ENCODE peak calls at places on chromosomes 12 and 14, in four cellular contexts. One of them, this sample, is unnamed.

GRCh38 chr12:31965090-31965489 is 5.9 kb downstream of the RESF1 start:
- DNase-seq in foreskin fibroblast: no peak
- DNase-seq in sciatic nerve: no peak
- DNase-seq in HEK293T: no peak
- DNase-seq in this sample: no peak

GRCh38 chr12:88401153-88401552 is 179.1 kb downstream of the KITLG start:
- DNase-seq in foreskin fibroblast: peak; percentile 37
- DNase-seq in sciatic nerve: no peak
- DNase-seq in HEK293T: no peak
- DNase-seq in this sample: peak; percentile 43

GRCh38 chr12:93016752-93017350 is 87.8 kb upstream of the EEA1 start:
- DNase-seq in foreskin fibroblast: no peak
- DNase-seq in sciatic nerve: no peak
- DNase-seq in HEK293T: no peak
- DNase-seq in this sample: no peak

GRCh38 chr14:24092960-24093900 is 881 bp upstream of the PCK2 start:
- DNase-seq in foreskin fibroblast: no peak
- DNase-seq in sciatic nerve: no peak
- DNase-seq in HEK293T: no peak
- DNase-seq in this sample: no peak

GRCh38 chr12:105874121-105874520 is 264.6 kb downstream of the NUAK1 start:
- DNase-seq in foreskin fibroblast: no peak
- DNase-seq in sciatic nerve: no peak
- DNase-seq in HEK293T: no peak
- DNase-seq in this sample: no peak

GRCh38 chr12:91786490-91787272 is 359.0 kb downstream of the BTG1 start:
- DNase-seq in foreskin fibroblast: no peak
- DNase-seq in sciatic nerve: no peak
- DNase-seq in HEK293T: no peak
- DNase-seq in this sample: no peak

GRCh38 chr14:106842687-106843086 is 1316.3 kb downstream of the TMEM121 start:
- DNase-seq in foreskin fibroblast: no peak
- DNase-seq in sciatic nerve: no peak
- DNase-seq in HEK293T: no peak
- DNase-seq in this sample: no peak

GRCh38 chr12:3881208-3881980 is 8.2 kb upstream of the PARP11 start:
- DNase-seq in foreskin fibroblast: no peak
- DNase-seq in sciatic nerve: no peak
- DNase-seq in HEK293T: no peak
- DNase-seq in this sample: no peak

GRCh38 chr12:46499901-46500300 is 127.3 kb upstream of the SLC38A2 start:
- DNase-seq in foreskin fibroblast: no peak
- DNase-seq in sciatic nerve: no peak
- DNase-seq in HEK293T: no peak
- DNase-seq in this sample: no peak

GRCh38 chr12:52918351-52918750 is 13.5 kb upstream of the KRT8 start:
- DNase-seq in foreskin fibroblast: no peak
- DNase-seq in sciatic nerve: no peak
- DNase-seq in HEK293T: no peak
- DNase-seq in this sample: peak; percentile 73

GRCh38 chr12:47734725-47735480 is 9.6 kb upstream of the ENDOU start:
- DNase-seq in foreskin fibroblast: no peak
- DNase-seq in sciatic nerve: no peak
- DNase-seq in HEK293T: no peak
- DNase-seq in this sample: no peak

GRCh38 chr14:93977790-93978581 is 1.6 kb upstream of the ASB2 start:
- DNase-seq in foreskin fibroblast: no peak
- DNase-seq in sciatic nerve: no peak
- DNase-seq in HEK293T: no peak
- DNase-seq in this sample: peak; percentile 42

GRCh38 chr14:96445844-96446710 is 54.1 kb downstream of the AK7 start:
- DNase-seq in foreskin fibroblast: no peak
- DNase-seq in sciatic nerve: no peak
- DNase-seq in HEK293T: no peak
- DNase-seq in this sample: no peak

GRCh38 chr12:16093825-16094224 is 182.7 kb downstream of the DERA start:
- DNase-seq in foreskin fibroblast: no peak
- DNase-seq in sciatic nerve: no peak
- DNase-seq in HEK293T: no peak
- DNase-seq in this sample: no peak

GRCh38 chr14:80522936-80523335 is 311.6 kb upstream of the DIO2 start:
- DNase-seq in foreskin fibroblast: peak; percentile 36
- DNase-seq in sciatic nerve: no peak
- DNase-seq in HEK293T: no peak
- DNase-seq in this sample: no peak

GRCh38 chr12:27592548-27592947 is 68.5 kb downstream of the PPFIBP1 start:
- DNase-seq in foreskin fibroblast: no peak
- DNase-seq in sciatic nerve: no peak
- DNase-seq in HEK293T: no peak
- DNase-seq in this sample: peak; percentile 96

GRCh38 chr12:14602128-14602527 is 34.4 kb upstream of the PLBD1 start:
- DNase-seq in foreskin fibroblast: no peak
- DNase-seq in sciatic nerve: no peak
- DNase-seq in HEK293T: no peak
- DNase-seq in this sample: no peak

GRCh38 chr12:33012226-33012625 is 115.6 kb upstream of the PKP2 start:
- DNase-seq in foreskin fibroblast: no peak
- DNase-seq in sciatic nerve: no peak
- DNase-seq in HEK293T: no peak
- DNase-seq in this sample: peak; percentile 50

GRCh38 chr12:7512528-7512927 is 9.0 kb upstream of the CD163 start:
- DNase-seq in foreskin fibroblast: peak; percentile 96
- DNase-seq in sciatic nerve: no peak
- DNase-seq in HEK293T: no peak
- DNase-seq in this sample: peak; percentile 64

GRCh38 chr12:102342281-102343006 is 137.9 kb downstream of the IGF1 start:
- DNase-seq in foreskin fibroblast: no peak
- DNase-seq in sciatic nerve: no peak
- DNase-seq in HEK293T: no peak
- DNase-seq in this sample: no peak